ENCODE peak calls at places on chromosomes 11 and 22, in five cellular contexts. T is fibroblast of lung, N is PC-3, C is GM23248, A is endothelial cell of umbilical vein. J is an unnamed sample. For H3K4me1, the result is how much of the 10 kb centered on the place peaks cover.

GRCh38 chr11:44171518-44171917 is 76.0 kb downstream of the EXT2 start:
- DNase-seq in T (peak), N (no peak), C (no peak), A (no peak), J (no peak)

GRCh38 chr11:70785372-70785771 is 387.0 kb downstream of the CTTN start:
- DNase-seq in T (no peak), N (no peak), C (no peak), A (no peak), J (no peak)

GRCh38 chr22:50467341-50467740 is 7.5 kb downstream of the SBF1 start:
- DNase-seq in T (no peak), N (no peak), C (no peak), A (no peak), J (no peak)

GRCh38 chr11:6203327-6203726 is 2.0 kb upstream of the C11orf42 start:
- DNase-seq in T (peak), N (no peak), C (no peak), A (no peak), J (no peak)

GRCh38 chr11:6403539-6403938 is 13.3 kb downstream of the SMPD1 start:
- DNase-seq in T (no peak), N (no peak), C (no peak), A (no peak), J (no peak)

GRCh38 chr11:61378713-61379313 is 13.6 kb upstream of the TMEM216 start:
- DNase-seq in T (peak), N (peak), C (peak), A (no peak), J (no peak)

GRCh38 chr22:26648011-26648497 is 9.3 kb upstream of the MIAT start:
- DNase-seq in T (no peak), N (no peak), C (no peak), A (no peak), J (peak)

GRCh38 chr11:75667268-75667830 is 1.5 kb downstream of the MAP6 start:
- DNase-seq in T (peak), N (peak), C (peak), A (no peak), J (no peak)

GRCh38 chr11:116984186-116984585 is 114.0 kb downstream of the SIK3 start:
- DNase-seq in T (peak), N (peak), C (peak), A (no peak), J (no peak)

GRCh38 chr22:42160251-42160650 is 29.6 kb upstream of the CYP2D6 start:
- DNase-seq in T (no peak), N (no peak), C (no peak), A (no peak), J (no peak)

GRCh38 chr11:11706022-11706421 is 84.2 kb upstream of the GALNT18 start:
- DNase-seq in T (no peak), N (peak), C (peak), A (no peak), J (no peak)

GRCh38 chr11:20754957-20755356 is 85.6 kb downstream of the NELL1 start:
- DNase-seq in T (no peak), N (no peak), C (no peak), A (no peak), J (no peak)

GRCh38 chr22:29716814-29717213 is 3.0 kb upstream of the CABP7 start:
- DNase-seq in T (peak), N (peak), C (peak), A (peak), J (peak)

GRCh38 chr11:131504199-131504949 is 134.0 kb downstream of the NTM start:
- DNase-seq in T (peak), N (peak), C (no peak), A (no peak), J (peak)

GRCh38 chr11:34284836-34285235 is 73.0 kb downstream of the ABTB2 start:
- DNase-seq in T (no peak), N (no peak), C (no peak), A (no peak), J (no peak)

GRCh38 chr22:47691152-47691895 is 928.9 kb downstream of the TBC1D22A start:
- DNase-seq in T (no peak), N (no peak), C (no peak), A (no peak), J (no peak)

GRCh38 chr11:114340311-114341131 is 44.3 kb downstream of the NNMT start:
- DNase-seq in T (peak), N (peak), C (peak), A (peak), J (peak)

GRCh38 chr11:47270331-47271271 is 668 bp downstream of the MADD start:
- DNase-seq in T (peak), N (peak), C (peak), A (peak), J (peak)

GRCh38 chr22:19057999-19058491 is 64.2 kb downstream of the DGCR2 start:
- DNase-seq in T (no peak), N (no peak), C (no peak), A (no peak), J (no peak)

GRCh38 chr22:24485170-24485569 is 10.0 kb upstream of the UPB1 start:
- DNase-seq in T (no peak), N (no peak), C (no peak), A (no peak), J (no peak)

GRCh38 chr22:48718818-48719500 is 1108.7 kb downstream of the BRD1 start:
- DNase-seq in T (no peak), N (no peak), C (peak), A (no peak), J (no peak)

GRCh38 chr11:56140151-56140661 is at the start of gene OR8J3:
- DNase-seq in T (no peak), N (no peak), C (no peak), A (no peak), J (no peak)

GRCh38 chr22:30298005-30298701 is 8.8 kb upstream of the CASTOR1 start:
- DNase-seq in T (no peak), N (peak), C (no peak), A (no peak), J (no peak)

GRCh38 chr22:37185646-37186227 is 2.3 kb downstream of the C1QTNF6 start:
- DNase-seq in T (no peak), N (no peak), C (no peak), A (no peak), J (no peak)

GRCh38 chr11:91489989-91490388 is 734.6 kb upstream of the FAT3 start:
- DNase-seq in T (no peak), N (no peak), C (no peak), A (no peak), J (no peak)

GRCh38 chr11:111419641-111420327 is 40.7 kb upstream of the POU2AF1 start:
- DNase-seq in T (no peak), N (no peak), C (no peak), A (no peak), J (no peak)

GRCh38 chr11:72228844-72229231 is 4.3 kb downstream of the INPPL1 start:
- DNase-seq in T (no peak), N (no peak), C (no peak), A (no peak), J (no peak)

GRCh38 chr11:65576232-65576866 is 496 bp downstream of the EHBP1L1 start:
- DNase-seq in T (no peak), N (no peak), C (peak), A (no peak), J (peak)

GRCh38 chr22:43955883-43956286 is 643 bp downstream of the SAMM50 start:
- DNase-seq in T (peak), N (no peak), C (peak), A (no peak), J (peak)

GRCh38 chr11:73397468-73398131 is 21.4 kb downstream of the RELT start:
- DNase-seq in T (no peak), N (no peak), C (no peak), A (no peak), J (no peak)

GRCh38 chr22:27213766-27214581 is 556.6 kb downstream of the MIAT start:
- DNase-seq in T (peak), N (no peak), C (peak), A (peak), J (no peak)

GRCh38 chr22:44496844-44497217 is 1.2 kb downstream of the RTL6 start:
- DNase-seq in T (no peak), N (no peak), C (no peak), A (no peak), J (no peak)

GRCh38 chr11:30564994-30565393 is 21.2 kb downstream of the MPPED2 start:
- DNase-seq in T (no peak), N (no peak), C (no peak), A (no peak), J (no peak)

GRCh38 chr11:87820026-87820425 is 355.2 kb downstream of the RAB38 start:
- DNase-seq in T (peak), N (peak), C (no peak), A (no peak), J (no peak)

GRCh38 chr22:23142546-23143105 is 836 bp upstream of the RSPH14 start:
- DNase-seq in T (no peak), N (no peak), C (no peak), A (no peak), J (no peak)
- H3K4me1 ChIP-seq in T (under half), N (under half), C (under half), A (under half), J (under half)

GRCh38 chr11:412641-413119 is 2.1 kb downstream of the SIGIRR start:
- DNase-seq in T (no peak), N (no peak), C (no peak), A (no peak), J (no peak)
- H3K27ac ChIP-seq in T (no peak), N (no peak), C (no peak), A (no peak), J (peak)

GRCh38 chr11:76835030-76835429 is 25.7 kb upstream of the ACER3 start:
- DNase-seq in T (no peak), N (no peak), C (no peak), A (no peak), J (no peak)

GRCh38 chr11:76837696-76838421 is 22.9 kb upstream of the ACER3 start:
- DNase-seq in T (no peak), N (no peak), C (no peak), A (no peak), J (no peak)

GRCh38 chr11:76838422-76839068 is 22.2 kb upstream of the ACER3 start:
- DNase-seq in T (no peak), N (no peak), C (peak), A (peak), J (no peak)

GRCh38 chr11:76835928-76836612 is 24.6 kb upstream of the ACER3 start:
- DNase-seq in T (peak), N (peak), C (peak), A (peak), J (no peak)

GRCh38 chr11:76836613-76837291 is 24.0 kb upstream of the ACER3 start:
- DNase-seq in T (no peak), N (no peak), C (no peak), A (no peak), J (no peak)
- H3K4me2 ChIP-seq in T (no peak), N (peak), C (no peak), A (no peak), J (no peak)

DNA sequence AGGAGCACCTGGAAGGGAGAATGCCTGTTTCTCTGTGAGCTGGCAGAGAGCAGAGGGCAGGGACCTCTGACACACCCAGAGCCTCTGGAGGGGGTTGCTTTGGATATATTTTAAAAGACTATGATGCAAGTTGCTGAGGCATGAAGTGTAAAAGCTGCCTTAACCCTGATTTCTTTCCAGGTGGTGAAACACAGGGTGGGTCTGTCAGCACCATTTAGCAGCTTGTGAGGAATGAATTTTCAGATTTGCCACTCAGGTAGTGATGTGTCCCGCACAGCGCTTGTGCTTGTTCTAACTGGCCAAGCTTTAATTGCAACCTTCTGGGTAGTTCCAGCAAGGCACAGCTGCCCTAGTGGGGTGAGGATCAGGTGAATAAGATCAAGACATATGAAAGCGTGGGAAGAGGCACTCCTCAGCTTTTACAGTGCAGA is 90.2 kb downstream of the SWAP70 start:
- DNase-seq in T (no peak), N (no peak), C (peak), A (no peak), J (no peak)
- H3K4me1 ChIP-seq in T (under half), N (under half), C (half or more), A (under half), J (under half)

GRCh38 chr11:83192846-83193245 is 666 bp upstream of the ANKRD42 start:
- DNase-seq in T (no peak), N (no peak), C (peak), A (no peak), J (no peak)

GRCh38 chr11:83195649-83196048 is 2.1 kb downstream of the ANKRD42 start:
- DNase-seq in T (no peak), N (no peak), C (no peak), A (no peak), J (no peak)

GRCh38 chr11:83194284-83195175 is 1.0 kb downstream of the ANKRD42 start:
- DNase-seq in T (peak), N (peak), C (peak), A (peak), J (peak)

GRCh38 chr11:83193315-83194283 is at the start of gene ANKRD42:
- DNase-seq in T (peak), N (peak), C (peak), A (peak), J (peak)

GRCh38 chr11:83195176-83195531 is 1.6 kb downstream of the ANKRD42 start:
- DNase-seq in T (peak), N (peak), C (peak), A (no peak), J (no peak)
- H3K27ac ChIP-seq in T (peak), N (no peak), C (peak), A (no peak), J (no peak)

DNA sequence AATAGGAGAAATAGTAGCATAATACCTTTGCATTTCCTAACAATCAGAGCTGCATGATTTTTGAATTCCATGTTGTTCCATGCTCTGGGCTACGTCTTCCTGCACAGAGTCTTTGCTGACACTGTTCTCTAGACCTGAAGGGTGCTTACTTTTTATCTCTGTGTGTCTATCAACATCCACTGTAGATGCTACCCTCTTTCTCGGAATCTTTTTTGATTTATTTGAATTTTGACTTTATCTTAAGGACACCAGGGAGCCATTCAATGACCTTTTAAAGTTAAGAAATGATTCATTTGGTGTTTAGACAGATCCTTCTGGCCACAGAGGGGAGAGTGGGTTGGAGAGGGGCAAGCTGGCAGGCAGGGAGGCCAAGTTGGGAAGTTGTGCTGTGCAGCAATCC is 90.1 kb downstream of the LDLRAD3 start:
- DNase-seq in T (no peak), N (no peak), C (no peak), A (no peak), J (no peak)
- H3K4me2 ChIP-seq in T (no peak), N (peak), C (no peak), A (no peak), J (no peak)

GRCh38 chr11:94855666-94856065 is 87.5 kb downstream of the AMOTL1 start:
- DNase-seq in T (no peak), N (no peak), C (peak), A (no peak), J (no peak)
- H3K4me1 ChIP-seq in T (under half), N (under half), C (under half), A (under half), J (under half)

GRCh38 chr11:99423435-99423983 is 402.8 kb downstream of the CNTN5 start:
- DNase-seq in T (no peak), N (no peak), C (no peak), A (no peak), J (no peak)
- H3K27ac ChIP-seq in T (no peak), N (no peak), C (no peak), A (no peak), J (no peak)

GRCh38 chr11:122205036-122205435 is 89.0 kb upstream of the BLID start:
- DNase-seq in T (peak), N (no peak), C (peak), A (no peak), J (no peak)
- H3K4me2 ChIP-seq in T (peak), N (no peak), C (peak), A (no peak), J (no peak)

GRCh38 chr11:119702261-119702591 is 26.8 kb downstream of the NECTIN1 start:
- DNase-seq in T (peak), N (no peak), C (no peak), A (no peak), J (no peak)

GRCh38 chr11:119699227-119699626 is 29.8 kb downstream of the NECTIN1 start:
- DNase-seq in T (no peak), N (no peak), C (peak), A (no peak), J (no peak)

GRCh38 chr11:119701591-119702260 is 27.3 kb downstream of the NECTIN1 start:
- DNase-seq in T (no peak), N (peak), C (no peak), A (no peak), J (no peak)

GRCh38 chr11:119700030-119700429 is 29.0 kb downstream of the NECTIN1 start:
- DNase-seq in T (no peak), N (no peak), C (no peak), A (no peak), J (no peak)

GRCh38 chr11:119700536-119701346 is 28.3 kb downstream of the NECTIN1 start:
- DNase-seq in T (no peak), N (peak), C (peak), A (no peak), J (no peak)
- H3K4me1 ChIP-seq in T (under half), N (under half), C (under half), A (under half), J (under half)